ENCODE peak calls at places on chromosomes 5 and 9, in six cellular contexts. Z is A549, A is K562, C is HEK293T, D is IMR-90, Q is HepG2. F is an unnamed sample.

GRCh38 chr9:104608336-104608735 is 2.9 kb upstream of the OR13C2 start:
- DNase-seq in D (no peak), A (no peak), Z (no peak), C (no peak), Q (no peak), F (no peak)

GRCh38 chr9:123657099-123657498 is 272.8 kb downstream of the DENND1A start:
- DNase-seq in Z (no peak), Q (no peak), C (no peak), D (no peak), A (no peak), F (no peak)

GRCh38 chr9:136921718-136922117 is 22.8 kb downstream of the FBXW5 start:
- DNase-seq in A (no peak), Q (no peak), C (no peak), D (no peak), Z (no peak), F (no peak)

GRCh38 chr5:180809403-180810209 is 7.0 kb upstream of the MGAT1 start:
- DNase-seq in Z (peak; percentile 93), Q (peak; percentile 89), D (peak; percentile 88), C (peak; percentile 97), A (peak; percentile 94), F (no peak)

GRCh38 chr5:98780390-98780789 is 6.9 kb downstream of the RGMB start:
- DNase-seq in Z (no peak), A (no peak), D (no peak), Q (no peak), C (no peak), F (no peak)

GRCh38 chr9:118785456-118785855 is 583.8 kb downstream of the BRINP1 start:
- DNase-seq in A (no peak), D (no peak), Q (no peak), C (no peak), Z (no peak), F (no peak)

GRCh38 chr5:56786346-56786745 is 29.0 kb upstream of the MAP3K1 start:
- DNase-seq in Z (no peak), Q (no peak), C (no peak), A (no peak), D (no peak), F (no peak)

GRCh38 chr5:148827723-148828122 is 1.3 kb downstream of the ADRB2 start:
- DNase-seq in Z (no peak), Q (no peak), D (peak; percentile 18), A (no peak), C (no peak), F (no peak)

GRCh38 chr5:75574791-75575190 is 36.5 kb upstream of the ANKDD1B start:
- DNase-seq in Q (no peak), C (no peak), D (peak; percentile 18), Z (no peak), A (no peak), F (no peak)

DNA sequence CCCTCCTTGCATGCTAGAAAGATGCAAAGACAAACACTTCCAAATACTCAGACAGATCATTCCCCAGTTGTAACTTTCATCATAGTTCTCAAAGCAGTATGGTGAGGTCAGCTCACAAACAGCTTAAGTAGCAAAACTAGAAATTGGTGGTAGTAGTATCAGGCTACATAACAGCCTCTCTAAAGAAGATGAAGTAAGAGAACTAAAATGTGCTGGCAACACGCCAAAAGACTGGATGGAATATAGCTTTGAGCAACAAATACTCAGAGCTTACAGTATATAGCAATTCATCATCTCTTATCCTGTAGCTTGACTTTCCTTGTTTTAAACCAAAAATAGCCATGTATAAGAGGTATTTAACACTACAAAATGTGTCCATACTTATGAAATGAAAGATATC is 7.5 kb downstream of the PFDN1 start:
- DNase-seq in C (peak; percentile 26), D (peak; percentile 99), Z (no peak), Q (peak; percentile 67), A (peak; percentile 71), F (no peak)
- TF ChIP-seq BHLHE40 in C (no peak), D (no peak), Z (no peak), Q (no peak), A (no peak), F (no peak)

GRCh38 chr5:1343315-1343751 is 1.6 kb downstream of the CLPTM1L start:
- DNase-seq in A (no peak), Z (no peak), Q (no peak), D (no peak), C (no peak), F (no peak)

GRCh38 chr5:1338518-1339070 is 6.3 kb downstream of the CLPTM1L start:
- DNase-seq in D (no peak), Z (no peak), C (no peak), Q (no peak), A (no peak), F (no peak)

GRCh38 chr5:1343931-1344901 is 683 bp downstream of the CLPTM1L start:
- DNase-seq in Z (no peak), C (peak; percentile 38), Q (no peak), A (peak; percentile 44), D (peak; percentile 12), F (no peak)

GRCh38 chr5:1342268-1342667 is 2.6 kb downstream of the CLPTM1L start:
- DNase-seq in C (no peak), D (no peak), Z (no peak), Q (no peak), A (no peak), F (no peak)

GRCh38 chr5:1341863-1342262 is 3.0 kb downstream of the CLPTM1L start:
- DNase-seq in C (no peak), A (no peak), D (no peak), Z (no peak), Q (no peak), F (no peak)
- TF ChIP-seq BHLHE40 in C (no peak), A (no peak), D (no peak), Z (no peak), Q (no peak), F (peak; percentile 63)

GRCh38 chr5:142292249-142292648 is 32.6 kb downstream of the SPRY4 start:
- DNase-seq in Q (peak; percentile 42), A (no peak), Z (no peak), D (no peak), C (no peak), F (no peak)
- TF ChIP-seq BHLHE40 in Q (no peak), A (no peak), Z (no peak), D (no peak), C (no peak), F (no peak)

GRCh38 chr5:1500411-1501091 is 23.2 kb downstream of the LPCAT1 start:
- DNase-seq in A (no peak), D (no peak), Z (no peak), Q (no peak), C (no peak), F (no peak)

GRCh38 chr5:1502737-1503120 is 21.0 kb downstream of the LPCAT1 start:
- DNase-seq in D (no peak), A (no peak), C (no peak), Q (no peak), Z (no peak), F (no peak)

GRCh38 chr5:1501372-1502045 is 22.3 kb downstream of the LPCAT1 start:
- DNase-seq in A (no peak), C (no peak), Q (no peak), Z (no peak), D (no peak), F (no peak)

GRCh38 chr5:1503301-1504243 is 20.2 kb downstream of the LPCAT1 start:
- DNase-seq in A (peak; percentile 65), C (no peak), Z (no peak), Q (no peak), D (peak; percentile 28), F (no peak)

DNA sequence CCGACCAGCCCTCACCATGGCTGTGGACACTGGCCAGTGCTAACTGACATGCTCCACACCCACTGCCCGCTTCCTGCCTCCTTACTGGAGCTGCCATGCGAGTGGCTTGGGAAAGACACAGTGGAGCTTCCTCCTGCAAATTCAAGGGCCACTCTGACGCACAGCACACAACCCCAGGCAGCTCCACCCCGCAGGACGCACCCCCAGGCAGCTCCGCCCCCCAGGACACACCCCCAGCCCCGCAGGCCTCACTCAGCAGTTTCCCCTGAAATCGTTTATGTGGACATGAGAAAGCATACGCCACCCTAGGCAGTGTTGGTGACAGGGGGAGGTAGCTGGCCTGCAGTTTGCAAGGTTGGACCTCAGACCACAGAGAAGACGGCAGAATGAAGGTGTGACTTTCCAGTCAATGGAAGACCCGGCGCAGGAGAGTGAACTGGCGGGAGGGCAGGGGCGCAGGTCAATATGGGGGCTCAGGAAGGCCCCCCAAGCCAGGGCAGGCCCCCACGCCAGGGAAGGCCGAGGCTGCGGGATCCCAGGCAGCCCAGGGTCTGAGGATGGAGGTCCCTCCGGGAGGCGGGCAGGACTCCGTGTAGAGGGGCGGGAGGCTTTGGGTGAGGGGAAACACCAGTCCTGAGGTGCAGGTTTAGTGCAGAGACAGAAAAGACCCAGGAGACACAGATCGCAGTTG is 21.6 kb downstream of the LPCAT1 start:
- DNase-seq in Q (no peak), C (no peak), A (peak; percentile 75), D (no peak), Z (no peak), F (no peak)
- TF ChIP-seq BHLHE40 in Q (no peak), C (no peak), A (no peak), D (no peak), Z (no peak), F (no peak)

GRCh38 chr9:13443380-13444271 is 164.1 kb upstream of the MPDZ start:
- DNase-seq in D (no peak), A (no peak), Z (no peak), C (no peak), Q (no peak), F (no peak)
- TF ChIP-seq BHLHE40 in D (no peak), A (no peak), Z (no peak), C (no peak), Q (no peak), F (no peak)

GRCh38 chr5:67770431-67771025 is 445.0 kb upstream of the PIK3R1 start:
- DNase-seq in D (no peak), A (peak; percentile 41), Z (no peak), Q (peak; percentile 98), C (no peak), F (peak; percentile 5)
- TF ChIP-seq BHLHE40 in D (no peak), A (no peak), Z (no peak), Q (no peak), C (no peak), F (no peak)

DNA sequence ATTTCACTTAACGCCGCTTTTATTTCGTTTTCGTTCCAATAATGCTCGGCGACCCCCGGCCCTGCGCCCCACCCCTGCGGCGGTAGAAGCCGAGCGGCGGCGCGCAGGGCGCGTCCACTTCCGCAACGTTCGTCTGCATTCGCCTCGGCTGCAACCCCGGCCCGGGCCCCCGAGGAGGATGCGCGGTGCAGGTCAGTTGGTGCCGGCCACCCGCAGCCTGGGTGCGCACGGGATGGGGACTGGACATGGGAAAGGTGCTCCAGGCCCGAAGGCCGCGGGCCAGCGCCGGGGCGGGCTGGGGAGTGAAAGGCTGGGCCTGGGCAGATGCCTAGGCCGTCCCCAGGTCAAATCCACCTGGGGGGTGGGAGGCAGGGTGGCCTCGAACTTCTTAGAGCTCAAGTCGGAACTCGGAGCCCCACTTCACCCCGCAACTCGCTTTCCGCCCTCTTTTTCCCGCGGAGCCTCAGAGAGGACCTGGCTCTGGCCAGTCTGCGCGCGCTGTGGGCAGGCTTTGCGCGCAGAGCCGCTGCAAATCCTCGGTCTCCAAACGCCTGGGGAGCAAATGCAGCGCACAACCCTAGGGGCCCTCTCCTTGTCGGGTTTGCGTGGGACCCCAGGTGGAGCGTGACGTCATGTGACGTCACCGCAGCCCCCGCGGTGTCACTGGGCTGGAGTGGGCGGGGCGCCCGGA is 3.2 kb downstream of the TLX3 start:
- DNase-seq in A (no peak), Z (no peak), D (no peak), C (no peak), Q (no peak), F (no peak)
- TF ChIP-seq BHLHE40 in A (no peak), Z (no peak), D (no peak), C (no peak), Q (no peak), F (no peak)

DNA sequence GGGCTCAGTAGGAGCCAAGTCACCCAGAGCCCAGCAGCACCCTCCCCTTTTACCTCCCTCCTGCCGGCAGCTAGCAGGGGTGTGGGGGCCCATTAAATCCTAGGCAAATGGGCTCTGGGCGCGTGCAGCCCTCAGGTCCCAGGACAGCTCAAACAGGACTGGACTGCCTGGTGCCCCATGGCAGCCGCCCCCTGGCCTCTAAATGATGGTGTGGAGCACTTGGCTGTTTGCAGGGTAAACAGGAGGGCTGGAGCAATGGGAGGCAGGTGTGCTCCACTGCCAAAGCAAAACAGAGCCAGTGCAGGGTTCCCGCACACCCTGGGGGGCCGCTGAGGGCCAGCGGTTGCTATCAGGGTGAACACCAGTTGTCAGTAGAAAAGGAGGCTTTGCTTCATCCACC is 55.9 kb upstream of the C5orf58 start:
- DNase-seq in C (no peak), Z (no peak), A (no peak), Q (no peak), D (no peak), F (no peak)
- TF ChIP-seq BHLHE40 in C (no peak), Z (no peak), A (no peak), Q (no peak), D (no peak), F (no peak)

F was measured in GM12878.